ENCODE peak calls at places on chromosomes 2 and 18, in eight cellular contexts. One of them, this sample, is unnamed.

GRCh38 chr2:76749858-76750257 is 772.3 kb downstream of the LRRTM4 start:
- DNase-seq in iris pigment epithelial cell: peak
- DNase-seq in AML-193: no peak
- DNase-seq in iPS-NIHi11: no peak
- DNase-seq in CD4-positive, CD25-positive, alpha-beta regulatory T cell: no peak
- DNase-seq in glutamatergic neuron: no peak
- DNase-seq in sigmoid colon: no peak
- DNase-seq in activated T-helper 1 cell treated with Interleukin-2 at 50 U/mL for 16 hours: no peak
- DNase-seq in this sample: no peak

GRCh38 chr18:54877076-54877475 is 48.8 kb downstream of the RAB27B start:
- DNase-seq in iris pigment epithelial cell: peak
- DNase-seq in AML-193: no peak
- DNase-seq in iPS-NIHi11: no peak
- DNase-seq in CD4-positive, CD25-positive, alpha-beta regulatory T cell: no peak
- DNase-seq in glutamatergic neuron: no peak
- DNase-seq in sigmoid colon: no peak
- DNase-seq in activated T-helper 1 cell treated with Interleukin-2 at 50 U/mL for 16 hours: no peak
- DNase-seq in this sample: no peak

GRCh38 chr2:222861411-222862067 is 703 bp downstream of the ACSL3 start:
- DNase-seq in iris pigment epithelial cell: no peak
- DNase-seq in AML-193: no peak
- DNase-seq in iPS-NIHi11: no peak
- DNase-seq in CD4-positive, CD25-positive, alpha-beta regulatory T cell: no peak
- DNase-seq in glutamatergic neuron: no peak
- DNase-seq in sigmoid colon: peak
- DNase-seq in activated T-helper 1 cell treated with Interleukin-2 at 50 U/mL for 16 hours: peak
- DNase-seq in this sample: peak

GRCh38 chr2:40497251-40497859 is 45.5 kb upstream of the SLC8A1 start:
- DNase-seq in iris pigment epithelial cell: no peak
- DNase-seq in AML-193: no peak
- DNase-seq in iPS-NIHi11: no peak
- DNase-seq in CD4-positive, CD25-positive, alpha-beta regulatory T cell: no peak
- DNase-seq in glutamatergic neuron: no peak
- DNase-seq in sigmoid colon: no peak
- DNase-seq in activated T-helper 1 cell treated with Interleukin-2 at 50 U/mL for 16 hours: no peak
- DNase-seq in this sample: no peak

GRCh38 chr2:98654702-98655488 is 46.5 kb downstream of the UNC50 start:
- DNase-seq in iris pigment epithelial cell: no peak
- DNase-seq in AML-193: no peak
- DNase-seq in iPS-NIHi11: no peak
- DNase-seq in CD4-positive, CD25-positive, alpha-beta regulatory T cell: peak
- DNase-seq in glutamatergic neuron: no peak
- DNase-seq in sigmoid colon: no peak
- DNase-seq in activated T-helper 1 cell treated with Interleukin-2 at 50 U/mL for 16 hours: no peak
- DNase-seq in this sample: no peak

GRCh38 chr2:232321156-232321816 is 57.3 kb upstream of the ALPP start:
- DNase-seq in iris pigment epithelial cell: no peak
- DNase-seq in AML-193: no peak
- DNase-seq in iPS-NIHi11: peak
- DNase-seq in CD4-positive, CD25-positive, alpha-beta regulatory T cell: peak
- DNase-seq in glutamatergic neuron: no peak
- DNase-seq in sigmoid colon: peak
- DNase-seq in activated T-helper 1 cell treated with Interleukin-2 at 50 U/mL for 16 hours: peak
- DNase-seq in this sample: peak

GRCh38 chr2:128250409-128251025 is 68.2 kb downstream of the HS6ST1 start:
- DNase-seq in iris pigment epithelial cell: no peak
- DNase-seq in AML-193: no peak
- DNase-seq in iPS-NIHi11: no peak
- DNase-seq in CD4-positive, CD25-positive, alpha-beta regulatory T cell: no peak
- DNase-seq in glutamatergic neuron: no peak
- DNase-seq in sigmoid colon: no peak
- DNase-seq in activated T-helper 1 cell treated with Interleukin-2 at 50 U/mL for 16 hours: no peak
- DNase-seq in this sample: no peak

GRCh38 chr2:65786001-65786400 is 353.6 kb upstream of the SPRED2 start:
- DNase-seq in iris pigment epithelial cell: no peak
- DNase-seq in AML-193: no peak
- DNase-seq in iPS-NIHi11: no peak
- DNase-seq in CD4-positive, CD25-positive, alpha-beta regulatory T cell: no peak
- DNase-seq in glutamatergic neuron: no peak
- DNase-seq in sigmoid colon: no peak
- DNase-seq in activated T-helper 1 cell treated with Interleukin-2 at 50 U/mL for 16 hours: no peak
- DNase-seq in this sample: no peak

GRCh38 chr2:82487354-82487753 is 1971.7 kb downstream of the SUCLG1 start:
- DNase-seq in iris pigment epithelial cell: no peak
- DNase-seq in AML-193: no peak
- DNase-seq in iPS-NIHi11: no peak
- DNase-seq in CD4-positive, CD25-positive, alpha-beta regulatory T cell: no peak
- DNase-seq in glutamatergic neuron: no peak
- DNase-seq in sigmoid colon: no peak
- DNase-seq in activated T-helper 1 cell treated with Interleukin-2 at 50 U/mL for 16 hours: no peak
- DNase-seq in this sample: no peak

GRCh38 chr2:216142540-216142939 is 33.4 kb downstream of the XRCC5 start:
- DNase-seq in iris pigment epithelial cell: peak
- DNase-seq in AML-193: no peak
- DNase-seq in iPS-NIHi11: no peak
- DNase-seq in CD4-positive, CD25-positive, alpha-beta regulatory T cell: no peak
- DNase-seq in glutamatergic neuron: no peak
- DNase-seq in sigmoid colon: no peak
- DNase-seq in activated T-helper 1 cell treated with Interleukin-2 at 50 U/mL for 16 hours: no peak
- DNase-seq in this sample: no peak

GRCh38 chr2:63743170-63743975 is 98.3 kb upstream of the UGP2 start:
- DNase-seq in iris pigment epithelial cell: no peak
- DNase-seq in AML-193: no peak
- DNase-seq in iPS-NIHi11: no peak
- DNase-seq in CD4-positive, CD25-positive, alpha-beta regulatory T cell: no peak
- DNase-seq in glutamatergic neuron: no peak
- DNase-seq in sigmoid colon: no peak
- DNase-seq in activated T-helper 1 cell treated with Interleukin-2 at 50 U/mL for 16 hours: no peak
- DNase-seq in this sample: no peak

GRCh38 chr2:203909192-203909945 is 27.2 kb upstream of the ICOS start:
- DNase-seq in iris pigment epithelial cell: peak
- DNase-seq in AML-193: no peak
- DNase-seq in iPS-NIHi11: peak
- DNase-seq in CD4-positive, CD25-positive, alpha-beta regulatory T cell: peak
- DNase-seq in glutamatergic neuron: no peak
- DNase-seq in sigmoid colon: no peak
- DNase-seq in activated T-helper 1 cell treated with Interleukin-2 at 50 U/mL for 16 hours: no peak
- DNase-seq in this sample: no peak

GRCh38 chr2:231987088-231987788 is 25.7 kb downstream of the DIS3L2 start:
- DNase-seq in iris pigment epithelial cell: peak
- DNase-seq in AML-193: no peak
- DNase-seq in iPS-NIHi11: no peak
- DNase-seq in CD4-positive, CD25-positive, alpha-beta regulatory T cell: no peak
- DNase-seq in glutamatergic neuron: no peak
- DNase-seq in sigmoid colon: no peak
- DNase-seq in activated T-helper 1 cell treated with Interleukin-2 at 50 U/mL for 16 hours: no peak
- DNase-seq in this sample: no peak